ENCODE peak calls at places on chromosomes 16 and 17, in seven cellular contexts. B is stomach, D is Caco-2, R is lung, N is tibial artery, H is pancreas, W is heart right ventricle. J is an unnamed sample.

GRCh38 chr16:23072084-23072599 is 77.1 kb downstream of the USP31 start:
- DNase-seq in B (peak; percentile 80), D (no peak), R (no peak), N (peak; percentile 32), H (no peak), W (peak; percentile 90), J (peak; percentile 72)

GRCh38 chr16:67885545-67885944 is 860 bp downstream of the NRN1L start:
- DNase-seq in B (no peak), D (no peak), R (no peak), N (no peak), H (no peak), W (no peak), J (no peak)

GRCh38 chr17:74924250-74924948 is at the start of gene OTOP2:
- DNase-seq in B (no peak), D (no peak), R (peak; percentile 44), N (peak; percentile 57), H (no peak), W (peak; percentile 25), J (no peak)

GRCh38 chr17:17564896-17565295 is 26.6 kb downstream of the PEMT start:
- DNase-seq in B (no peak), D (no peak), R (no peak), N (no peak), H (no peak), W (no peak), J (no peak)

GRCh38 chr16:11796227-11797165 is 562 bp downstream of the ZC3H7A start:
- DNase-seq in B (peak; percentile 62), D (peak; percentile 55), R (peak; percentile 67), N (peak; percentile 73), H (peak; percentile 72), W (peak; percentile 73), J (peak; percentile 62)

GRCh38 chr16:76910931-76911330 is 280.1 kb upstream of the MON1B start:
- DNase-seq in B (no peak), D (no peak), R (no peak), N (no peak), H (no peak), W (no peak), J (no peak)

GRCh38 chr16:4094138-4094773 is 22.0 kb downstream of the ADCY9 start:
- DNase-seq in B (no peak), D (peak; percentile 43), R (no peak), N (peak; percentile 9), H (no peak), W (no peak), J (no peak)

GRCh38 chr17:39822051-39822450 is 42.1 kb downstream of the IKZF3 start:
- DNase-seq in B (no peak), D (no peak), R (no peak), N (no peak), H (no peak), W (no peak), J (no peak)

GRCh38 chr16:28326881-28327610 is 34.7 kb downstream of the SBK1 start:
- DNase-seq in B (peak; percentile 67), D (peak; percentile 75), R (peak; percentile 57), N (peak; percentile 43), H (no peak), W (peak; percentile 34), J (no peak)

GRCh38 chr17:6084226-6085161 is 14.3 kb downstream of the WSCD1 start:
- DNase-seq in B (no peak), D (no peak), R (no peak), N (no peak), H (no peak), W (no peak), J (no peak)

GRCh38 chr17:40480501-40481003 is 20.9 kb downstream of the TNS4 start:
- DNase-seq in B (peak; percentile 30), D (no peak), R (no peak), N (no peak), H (no peak), W (no peak), J (no peak)

GRCh38 chr16:30622455-30623032 is 12.4 kb upstream of the ZNF689 start:
- DNase-seq in B (no peak), D (no peak), R (no peak), N (no peak), H (no peak), W (no peak), J (no peak)

GRCh38 chr17:79607941-79608728 is 2.7 kb downstream of the RBFOX3 start:
- DNase-seq in B (no peak), D (peak; percentile 63), R (no peak), N (no peak), H (no peak), W (peak; percentile 16), J (no peak)

GRCh38 chr16:15803608-15804007 is 53.2 kb downstream of the MYH11 start:
- DNase-seq in B (no peak), D (no peak), R (no peak), N (no peak), H (no peak), W (no peak), J (no peak)

GRCh38 chr17:77644981-77645380 is 313.5 kb upstream of the TNRC6C start:
- DNase-seq in B (no peak), D (no peak), R (no peak), N (no peak), H (no peak), W (no peak), J (no peak)

GRCh38 chr17:77644181-77644972 is 314.1 kb upstream of the TNRC6C start:
- DNase-seq in B (no peak), D (no peak), R (no peak), N (no peak), H (no peak), W (no peak), J (no peak)

GRCh38 chr17:77641718-77642117 is 316.8 kb upstream of the TNRC6C start:
- DNase-seq in B (no peak), D (no peak), R (no peak), N (no peak), H (no peak), W (no peak), J (no peak)

GRCh38 chr17:77647531-77647930 is 311.0 kb upstream of the TNRC6C start:
- DNase-seq in B (no peak), D (no peak), R (no peak), N (no peak), H (no peak), W (no peak), J (no peak)

DNA sequence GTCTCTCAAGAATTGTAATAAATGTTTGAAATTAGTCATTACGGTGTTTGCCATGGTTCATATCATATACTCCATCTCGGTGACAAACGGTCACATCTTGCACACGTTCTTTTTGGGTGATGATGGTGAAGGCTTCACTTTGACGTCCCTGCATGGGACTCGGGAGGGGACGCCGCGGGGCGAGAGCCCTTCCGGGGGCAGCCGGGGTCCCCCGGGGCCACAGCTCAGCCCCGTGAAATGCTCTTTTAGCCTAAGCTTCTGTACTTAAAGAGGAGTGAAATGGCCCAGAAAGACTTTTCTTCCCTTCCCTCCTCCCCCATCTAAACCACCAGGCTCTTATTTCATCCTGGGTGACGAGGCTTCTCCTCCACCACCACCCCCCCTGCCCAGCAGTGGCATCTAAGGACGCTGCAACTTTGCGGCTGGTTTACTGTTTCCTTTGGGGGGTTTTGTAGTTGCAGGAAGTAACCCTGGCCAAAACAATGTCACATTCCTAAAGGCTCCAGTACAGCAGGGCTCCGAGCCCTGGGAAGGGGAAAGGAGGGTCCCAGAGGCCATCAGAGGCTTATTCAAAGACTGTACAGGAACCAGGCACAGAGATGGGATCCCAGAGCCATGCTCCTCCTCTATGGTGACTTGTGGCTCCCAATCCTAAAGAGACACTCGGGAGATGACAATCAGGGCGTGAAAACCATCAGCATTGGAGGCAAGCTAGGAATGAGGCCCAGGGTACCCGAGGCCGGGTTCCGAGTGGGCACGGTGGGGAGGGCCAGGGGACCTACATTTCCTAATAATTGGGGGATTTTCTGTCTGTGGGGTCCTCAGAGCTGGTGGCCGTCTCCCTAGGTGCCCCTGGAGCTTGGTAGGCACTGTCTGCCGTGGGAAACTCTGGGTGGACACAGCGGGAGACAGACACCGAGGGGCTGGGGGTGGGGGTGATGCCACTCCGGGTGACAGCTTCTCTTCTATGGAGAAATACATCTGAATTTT is 312.8 kb upstream of the TNRC6C start:
- DNase-seq in B (no peak), D (no peak), R (no peak), N (no peak), H (no peak), W (no peak), J (no peak)
- H3K4me3 ChIP-seq in B (no peak overlapping the region), D (no peak overlapping the region), R (no peak overlapping the region), N (no peak overlapping the region), H (no peak overlapping the region), W (no peak overlapping the region), J (no peak overlapping the region)

DNA sequence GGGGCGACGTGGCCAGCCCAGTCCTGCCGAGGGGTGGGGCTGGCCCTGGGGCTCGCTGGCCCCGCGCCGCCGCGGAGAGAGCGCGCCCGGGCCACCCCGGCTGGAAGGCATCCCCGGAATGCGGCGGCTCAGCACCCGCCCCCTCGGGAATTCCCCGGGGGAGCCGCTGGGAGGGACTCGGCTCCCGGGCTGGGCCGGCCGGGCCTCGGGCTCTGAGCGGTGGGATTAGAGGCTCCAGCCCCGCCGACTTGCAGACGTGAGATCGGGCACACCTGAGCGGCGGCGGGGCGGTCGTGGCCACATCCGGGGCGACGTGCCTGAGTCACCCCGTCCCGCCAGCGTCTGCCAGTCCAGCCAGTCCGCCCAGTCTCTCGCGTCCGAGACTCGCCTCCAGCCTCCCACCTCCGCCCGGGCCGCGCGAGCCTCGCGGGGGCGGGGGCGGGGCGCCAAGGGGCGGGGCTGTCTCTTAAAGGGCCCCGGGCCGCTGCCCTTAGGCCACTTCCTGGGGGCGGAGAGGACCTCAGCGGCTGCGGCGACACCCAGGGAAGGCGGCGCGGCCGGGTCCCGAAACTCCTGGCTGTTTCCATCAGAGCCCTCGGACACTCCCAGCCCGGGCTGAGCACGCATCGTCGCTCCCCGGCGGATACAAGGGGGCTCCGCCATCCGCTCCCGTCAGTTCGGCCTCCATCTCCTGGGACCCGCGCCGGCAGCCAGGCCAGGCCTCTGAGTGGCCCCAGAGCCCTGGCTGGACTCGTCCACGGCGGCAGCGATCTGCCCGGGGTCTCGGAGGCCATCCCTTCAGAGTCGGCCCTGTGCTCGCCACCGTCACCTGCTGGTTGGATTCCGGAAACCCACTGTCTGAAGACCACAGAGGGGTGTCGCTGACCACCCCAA is at the start of gene KCTD11:
- DNase-seq in B (peak; percentile 97), D (peak; percentile 90), R (peak; percentile 91), N (peak; percentile 92), H (peak; percentile 91), W (peak; percentile 91), J (peak; percentile 92)
- TF ChIP-seq CTCF in B (no peak), D (peak; percentile 37), R (peak; percentile 21), N (peak; percentile 62), H (peak; percentile 39), W (peak; percentile 26), J (peak; percentile 73)

GRCh38 chr17:7885357-7886226 is 3.0 kb upstream of the CHD3 start:
- DNase-seq in B (peak; percentile 39), D (peak; percentile 37), R (peak; percentile 59), N (peak; percentile 45), H (peak; percentile 72), W (peak; percentile 25), J (peak; percentile 31)
- H3K4me1 ChIP-seq in B (peaks cover 32% of the 10 kb centered on the region), D (no peaks in the 10 kb centered on the region), R (peaks cover 15% of the 10 kb centered on the region), N (peaks cover 40% of the 10 kb centered on the region), H (peaks cover 25% of the 10 kb centered on the region), W (peaks cover 19% of the 10 kb centered on the region), J (peaks cover 26% of the 10 kb centered on the region)

DNA sequence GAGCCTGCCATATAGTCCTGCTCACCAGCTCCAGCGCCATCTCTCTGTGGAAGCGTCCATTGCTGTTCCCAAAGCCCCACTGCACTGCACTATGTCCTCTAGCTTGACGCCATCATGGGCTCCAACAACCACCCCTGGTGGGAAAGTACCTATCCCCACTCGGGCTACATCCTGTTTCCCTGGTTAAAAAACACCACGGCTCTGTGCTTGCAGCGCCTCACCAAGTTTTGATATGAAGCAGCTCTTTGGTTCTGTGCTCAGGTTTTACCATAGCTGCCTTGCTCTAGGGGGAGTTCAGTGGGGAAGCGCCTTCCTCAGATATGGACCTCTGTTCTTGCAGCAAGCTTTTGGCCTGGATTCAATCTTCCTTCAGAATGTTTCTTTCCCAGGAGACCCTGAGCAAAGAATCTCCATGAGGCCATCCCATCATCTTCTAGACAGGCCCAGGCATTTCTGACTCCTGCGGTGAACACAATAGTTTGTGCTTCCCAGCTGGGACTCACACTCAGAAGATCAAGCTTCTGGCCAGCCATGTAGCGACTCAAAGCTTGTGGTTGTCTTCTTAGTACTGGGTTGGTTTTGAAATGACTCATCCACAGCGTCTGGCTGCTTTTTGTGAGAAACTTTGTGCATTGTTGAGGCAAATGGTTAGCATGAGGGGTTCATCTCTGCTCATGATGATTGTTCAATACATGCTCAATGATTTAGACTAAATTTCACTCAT is 39.5 kb downstream of the DYNLRB2 start:
- DNase-seq in B (no peak), D (no peak), R (no peak), N (no peak), H (no peak), W (no peak), J (no peak)
- H3K4me3 ChIP-seq in B (no peak overlapping the region), D (no peak overlapping the region), R (no peak overlapping the region), N (no peak overlapping the region), H (no peak overlapping the region), W (no peak overlapping the region), J (no peak overlapping the region)

J was measured in prostate gland.